ENCODE peak calls at places on chromosomes 12 and 14, in seven cellular contexts. M is hepatocyte, E is GM23338, F is GM23248, U is Karpas-422, W is HCT116, X is SK-N-SH. S is an unnamed sample.
A peak's percentile ranks its signal among the peaks of the same experiment; 100 is the strongest.

GRCh38 chr12:132040906-132041606 is 91.3 kb downstream of the EP400 start:
- DNase-seq in F (no peak), W (no peak), X (no peak), U (no peak), M (no peak), E (no peak), S (no peak)

GRCh38 chr14:37721976-37722659 is 126.7 kb downstream of the TTC6 start:
- DNase-seq in X (no peak), U (no peak), E (no peak), M (no peak), F (peak; percentile 47), W (no peak), S (no peak)

GRCh38 chr14:60485057-60485599 is 735 bp downstream of the C14orf39 start:
- DNase-seq in W (no peak), X (no peak), U (no peak), E (peak; percentile 34), F (no peak), M (no peak), S (no peak)

GRCh38 chr14:75519826-75520692 is 2.2 kb upstream of the BATF start:
- DNase-seq in E (no peak), W (no peak), U (no peak), X (no peak), M (no peak), F (peak; percentile 51), S (no peak)

GRCh38 chr14:68547305-68548193 is 245.3 kb downstream of the ZFP36L1 start:
- DNase-seq in E (no peak), X (no peak), F (peak; percentile 96), U (no peak), M (peak; percentile 66), W (peak; percentile 85), S (no peak)

GRCh38 chr14:104650057-104650980 is 39.1 kb upstream of the INF2 start:
- DNase-seq in E (peak; percentile 91), X (peak; percentile 98), F (peak; percentile 63), W (no peak), U (peak; percentile 92), M (peak; percentile 86), S (no peak)

GRCh38 chr12:6523708-6524107 is 10.6 kb upstream of the GAPDH start:
- DNase-seq in U (no peak), M (no peak), W (no peak), E (no peak), F (no peak), X (no peak), S (no peak)

GRCh38 chr14:46451800-46452199 is 199.8 kb downstream of the RPL10L start:
- DNase-seq in F (no peak), W (no peak), U (no peak), M (no peak), E (no peak), X (no peak), S (no peak)

GRCh38 chr14:77063581-77064289 is 34.3 kb upstream of the CIPC start:
- DNase-seq in F (peak; percentile 77), X (no peak), E (no peak), U (no peak), M (no peak), W (no peak), S (no peak)

GRCh38 chr12:401235-402126 is at the start of gene CCDC77:
- DNase-seq in W (peak; percentile 83), E (peak; percentile 97), U (peak; percentile 98), X (peak; percentile 95), M (peak; percentile 95), F (peak; percentile 96), S (peak; percentile 96)

GRCh38 chr12:12705833-12706520 is 10.0 kb upstream of the GPR19 start:
- DNase-seq in X (no peak), W (no peak), M (no peak), F (no peak), U (no peak), E (no peak), S (peak; percentile 64)

GRCh38 chr12:70661762-70662161 is 24.5 kb upstream of the PTPRB start:
- DNase-seq in U (no peak), E (no peak), M (no peak), F (peak; percentile 93), X (no peak), W (no peak), S (no peak)

GRCh38 chr12:44571031-44571550 is 305.0 kb downstream of the NELL2 start:
- DNase-seq in F (no peak), M (peak; percentile 6), U (no peak), E (no peak), W (no peak), X (no peak), S (no peak)
- H3K9me2 ChIP-seq in F (no peaks in the 10 kb centered on the region), M (no peaks in the 10 kb centered on the region), U (no peaks in the 10 kb centered on the region), E (peaks cover 6% of the 10 kb centered on the region), W (no peaks in the 10 kb centered on the region), X (no peaks in the 10 kb centered on the region), S (no peaks in the 10 kb centered on the region)

DNA sequence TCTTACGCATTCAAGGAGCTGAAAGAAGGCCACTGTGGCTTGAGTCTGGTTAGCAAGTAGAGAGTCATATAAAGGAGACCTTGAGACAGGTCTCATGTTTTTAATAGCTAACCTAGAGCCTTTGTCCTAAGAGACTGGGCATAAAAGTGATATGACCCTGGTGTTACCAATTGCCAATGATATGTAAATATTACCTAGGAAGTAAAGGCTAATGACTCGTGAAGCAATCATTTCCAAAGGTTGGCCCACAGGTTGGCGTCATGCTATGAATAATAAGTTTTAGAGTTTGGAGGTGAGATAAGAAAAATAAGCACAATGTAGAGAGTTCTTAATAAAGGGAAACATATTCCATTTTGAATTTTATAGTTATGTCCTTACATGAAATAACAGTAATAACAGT is 116.6 kb upstream of the PLEKHA5 start:
- DNase-seq in X (no peak), E (no peak), M (no peak), U (no peak), F (no peak), W (no peak), S (no peak)
- H3K9me2 ChIP-seq in X (no peaks in the 10 kb centered on the region), E (no peaks in the 10 kb centered on the region), M (no peaks in the 10 kb centered on the region), U (no peaks in the 10 kb centered on the region), F (no peaks in the 10 kb centered on the region), W (no peaks in the 10 kb centered on the region), S (no peaks in the 10 kb centered on the region)

DNA sequence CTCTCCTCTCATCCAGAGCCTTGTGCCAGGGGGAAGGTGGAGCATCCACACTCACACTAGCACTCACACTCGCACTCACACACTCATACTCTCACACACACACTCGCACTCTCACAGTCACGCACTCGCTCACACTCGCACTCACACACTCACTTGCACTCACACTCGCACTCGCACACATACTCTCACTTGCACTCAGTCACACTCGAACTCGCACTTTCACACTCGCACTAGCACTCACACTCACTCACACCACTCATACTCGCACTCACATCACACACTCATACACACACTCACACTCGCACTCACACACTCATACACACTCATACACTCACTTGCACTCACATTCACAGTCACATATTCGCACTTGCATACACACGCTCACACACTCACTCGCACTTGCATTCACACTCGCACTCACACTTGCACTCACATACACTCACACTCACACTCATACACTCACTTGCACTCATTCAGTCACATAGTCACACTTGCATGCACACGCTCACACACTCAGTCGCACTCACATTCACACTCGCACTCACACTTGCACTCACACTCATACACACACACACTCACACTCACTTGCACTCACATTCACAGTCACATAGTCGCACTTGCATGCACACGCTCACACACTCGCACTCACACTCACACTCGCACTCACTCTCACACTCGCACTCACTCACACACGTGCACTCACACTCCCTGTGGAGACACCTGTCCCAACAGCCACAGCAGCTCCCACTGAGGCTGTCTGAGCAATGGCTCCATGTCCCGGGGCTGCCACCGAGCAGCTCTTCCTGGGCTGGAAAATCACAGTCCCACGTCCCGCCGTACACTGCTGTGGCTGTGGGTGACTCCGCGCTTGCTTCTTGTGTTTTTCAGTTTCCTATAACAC is 12.3 kb upstream of the RIMBP2 start:
- DNase-seq in W (no peak), F (no peak), X (no peak), U (no peak), E (no peak), M (no peak), S (no peak)
- H3K9me2 ChIP-seq in W (no peaks in the 10 kb centered on the region), F (no peaks in the 10 kb centered on the region), X (no peaks in the 10 kb centered on the region), U (no peaks in the 10 kb centered on the region), E (no peaks in the 10 kb centered on the region), M (no peaks in the 10 kb centered on the region), S (no peaks in the 10 kb centered on the region)

DNA sequence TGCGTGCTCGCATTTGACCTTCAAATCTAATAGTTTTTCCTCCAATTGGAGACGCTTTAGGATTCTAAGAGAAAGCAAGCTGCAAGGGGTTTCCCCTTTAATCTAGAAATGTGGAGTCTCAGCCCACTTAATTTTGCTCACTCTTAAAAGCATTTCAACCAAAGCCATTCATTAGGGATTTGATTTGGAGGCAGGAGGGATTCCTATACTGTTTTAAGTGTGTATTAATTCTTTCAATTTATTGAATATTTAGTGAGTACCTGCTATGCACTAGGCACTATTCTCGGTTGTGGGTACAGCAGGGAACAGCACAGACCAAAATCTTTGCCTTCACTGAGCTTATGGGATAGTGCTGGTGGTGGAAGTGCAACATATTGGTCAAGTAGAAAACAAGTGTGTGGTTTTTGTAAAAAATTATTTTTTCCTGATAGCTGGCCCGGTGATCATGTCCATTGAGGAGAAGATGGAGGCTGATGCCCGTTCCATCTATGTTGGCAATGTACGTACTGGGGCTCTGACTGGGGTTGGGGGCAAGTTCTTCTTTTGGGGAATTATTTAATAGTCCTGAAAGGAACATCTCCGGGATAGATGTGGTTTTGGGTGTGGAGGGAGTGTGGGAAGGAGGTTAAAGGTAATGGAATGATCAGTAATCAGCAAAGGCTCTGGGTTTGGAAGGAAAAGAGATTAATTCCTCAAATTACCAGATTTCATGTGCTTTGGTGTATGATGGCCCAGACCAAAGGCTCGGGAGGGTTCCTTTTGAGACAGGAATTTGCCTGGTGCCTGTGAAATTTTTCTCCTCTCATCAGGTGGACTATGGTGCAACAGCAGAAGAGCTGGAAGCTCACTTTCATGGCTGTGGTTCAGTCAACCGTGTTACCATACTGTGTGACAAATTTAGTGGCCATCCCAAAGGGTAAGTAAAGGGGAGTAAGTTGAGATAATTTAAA is 1.6 kb downstream of the PABPN1 start:
- DNase-seq in U (no peak), W (no peak), F (no peak), E (no peak), M (no peak), X (no peak), S (no peak)
- H3K9me2 ChIP-seq in U (no peaks in the 10 kb centered on the region), W (no peaks in the 10 kb centered on the region), F (no peaks in the 10 kb centered on the region), E (peaks cover 7% of the 10 kb centered on the region), M (no peaks in the 10 kb centered on the region), X (no peaks in the 10 kb centered on the region), S (no peaks in the 10 kb centered on the region)

DNA sequence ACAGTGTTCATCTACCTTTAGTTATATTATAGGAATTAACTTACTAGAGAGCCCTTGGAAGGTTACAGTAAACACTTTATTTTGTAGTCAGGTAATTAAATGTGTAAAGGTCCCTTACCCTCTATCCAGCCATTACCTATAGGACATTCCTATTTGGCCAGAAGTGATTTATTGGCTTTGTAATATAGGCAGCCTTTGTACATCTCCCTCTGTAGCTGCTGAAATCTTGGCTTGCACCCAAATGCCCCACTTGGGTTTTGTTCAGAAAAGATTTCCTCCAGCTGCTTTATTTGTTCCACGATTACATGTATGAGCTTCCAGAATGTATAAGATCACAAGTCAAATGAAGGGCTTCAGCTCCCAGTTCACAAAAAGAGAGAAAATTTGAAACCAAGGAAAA is 103.5 kb downstream of the EFCAB11 start:
- DNase-seq in F (no peak), M (no peak), U (no peak), W (no peak), E (no peak), X (no peak), S (no peak)
- H3K9me2 ChIP-seq in F (no peaks in the 10 kb centered on the region), M (no peaks in the 10 kb centered on the region), U (no peaks in the 10 kb centered on the region), W (no peaks in the 10 kb centered on the region), E (peaks cover 10% of the 10 kb centered on the region), X (no peaks in the 10 kb centered on the region), S (no peaks in the 10 kb centered on the region)